ENCODE peak calls at places on chromosome 4, in seven cellular contexts. U is H9, F is A172, R is C1 segment of cervical spinal cord, E is NAMALWA, O is heart right ventricle, H is nephron progenitor cell. L is an unnamed sample.

GRCh38 chr4:722851-723360 is 17.3 kb downstream of the PCGF3 start:
- DNase-seq in F (no peak), O (no peak), U (no peak), H (no peak), E (no peak), R (no peak), L (peak; percentile 18)

GRCh38 chr4:76226418-76226817 is 12.8 kb upstream of the SCARB2 start:
- DNase-seq in O (no peak), E (no peak), H (no peak), F (no peak), U (no peak), R (no peak), L (no peak)

GRCh38 chr4:147173797-147174196 is 228.1 kb upstream of the TTC29 start:
- DNase-seq in E (no peak), H (no peak), F (no peak), O (no peak), U (no peak), R (no peak), L (peak; percentile 35)

GRCh38 chr4:8228319-8229250 is 29.5 kb downstream of the SH3TC1 start:
- DNase-seq in U (no peak), F (peak; percentile 83), E (peak; percentile 84), R (peak; percentile 62), O (peak; percentile 61), H (no peak), L (peak; percentile 76)

GRCh38 chr4:88033309-88033708 is 25.9 kb downstream of the PKD2 start:
- DNase-seq in O (no peak), H (peak; percentile 29), U (no peak), E (peak; percentile 76), R (no peak), F (peak; percentile 45), L (no peak)

GRCh38 chr4:169102011-169102410 is 92.0 kb upstream of the CBR4 start:
- DNase-seq in U (no peak), E (no peak), F (no peak), R (no peak), H (no peak), O (no peak), L (no peak)

GRCh38 chr4:102533916-102534315 is 32.8 kb downstream of the NFKB1 start:
- DNase-seq in U (no peak), E (no peak), O (no peak), F (no peak), R (no peak), H (no peak), L (no peak)

GRCh38 chr4:81930506-81931238 is 443.1 kb downstream of the HNRNPD start:
- DNase-seq in F (no peak), R (no peak), U (no peak), H (no peak), O (no peak), E (no peak), L (no peak)

GRCh38 chr4:84238247-84239090 is 260.6 kb downstream of the NKX6-1 start:
- DNase-seq in F (no peak), R (no peak), U (no peak), H (no peak), O (no peak), E (no peak), L (no peak)

GRCh38 chr4:64882311-64883086 is 473.2 kb upstream of the TECRL start:
- DNase-seq in F (no peak), O (no peak), H (no peak), U (no peak), R (no peak), E (no peak), L (no peak)

GRCh38 chr4:78652282-78652876 is 100.8 kb downstream of the ANXA3 start:
- DNase-seq in O (no peak), H (no peak), E (no peak), U (no peak), R (peak; percentile 53), F (no peak), L (no peak)

GRCh38 chr4:71938776-71939175 is 93.0 kb upstream of the NPFFR2 start:
- DNase-seq in R (no peak), E (no peak), O (no peak), F (no peak), H (no peak), U (no peak), L (no peak)

GRCh38 chr4:10664408-10664807 is 20.2 kb downstream of the CLNK start:
- DNase-seq in F (no peak), R (no peak), H (no peak), O (no peak), U (no peak), E (no peak), L (no peak)

GRCh38 chr4:133483600-133484246 is 334.6 kb downstream of the PCDH10 start:
- DNase-seq in H (peak; percentile 3), F (peak; percentile 46), U (no peak), R (no peak), E (peak; percentile 13), O (no peak), L (no peak)

L was measured in Right ventricle myocardium inferior.